ENCODE peak calls at places on chromosomes 16 and 17, in six cellular contexts. R is mesenchymal stem cell, L is IMR-90, I is H1, S is mesendoderm, K is trophoblast cell. G is an unnamed sample.
A peak's percentile ranks its signal among the peaks of the same experiment; 100 is the strongest.

GRCh38 chr17:45405250-45406086 is 27.2 kb downstream of the ARHGAP27 start:
- DNase-seq in R (peak; percentile 7), L (no peak), I (peak; percentile 99), S (peak; percentile 99), K (no peak), G (peak; percentile 91)

GRCh38 chr17:511833-512251 is 159.2 kb upstream of the RPH3AL start:
- DNase-seq in R (peak; percentile 44), L (peak; percentile 6), I (no peak), S (no peak), K (no peak), G (no peak)

GRCh38 chr17:75723201-75723930 is 2.1 kb downstream of the ITGB4 start:
- DNase-seq in R (no peak), L (no peak), I (no peak), S (no peak), K (peak; percentile 98), G (no peak)

GRCh38 chr17:10172241-10172741 is 26.1 kb downstream of the GAS7 start:
- DNase-seq in R (peak; percentile 80), L (peak; percentile 37), I (no peak), S (peak; percentile 39), K (peak; percentile 53), G (no peak)

GRCh38 chr17:62614142-62614541 is 13.3 kb upstream of the MRC2 start:
- DNase-seq in R (peak; percentile 69), L (peak; percentile 92), I (no peak), S (peak; percentile 74), K (no peak), G (no peak)

GRCh38 chr16:59192551-59193199 is 458.6 kb upstream of the GOT2 start:
- DNase-seq in R (peak; percentile 6), L (peak; percentile 11), I (peak; percentile 86), S (peak; percentile 65), K (no peak), G (peak; percentile 40)

GRCh38 chr17:1005361-1005946 is 8.5 kb downstream of the TIMM22 start:
- DNase-seq in R (no peak), L (peak; percentile 54), I (no peak), S (peak; percentile 26), K (no peak), G (no peak)

GRCh38 chr17:63486317-63487013 is 9.6 kb downstream of the ACE start:
- DNase-seq in R (no peak), L (no peak), I (no peak), S (no peak), K (no peak), G (no peak)

GRCh38 chr16:68992521-68992920 is 112.9 kb upstream of the HAS3 start:
- DNase-seq in R (peak; percentile 51), L (peak; percentile 86), I (no peak), S (no peak), K (no peak), G (no peak)

GRCh38 chr17:30031214-30031869 is 85.3 kb upstream of the NSRP1 start:
- DNase-seq in R (no peak), L (no peak), I (no peak), S (no peak), K (no peak), G (no peak)

GRCh38 chr16:60203525-60204124 is 1469.5 kb upstream of the GOT2 start:
- DNase-seq in R (no peak), L (peak; percentile 2), I (no peak), S (peak; percentile 54), K (no peak), G (no peak)

GRCh38 chr17:14745122-14745521 is 444.2 kb downstream of the HS3ST3B1 start:
- DNase-seq in R (peak; percentile 80), L (peak; percentile 46), I (no peak), S (no peak), K (peak; percentile 92), G (no peak)

GRCh38 chr17:28538296-28538895 is 14.0 kb downstream of the UNC119 start:
- DNase-seq in R (no peak), L (no peak), I (no peak), S (no peak), K (no peak), G (no peak)

GRCh38 chr17:3978421-3979275 is 14.4 kb upstream of the ATP2A3 start:
- DNase-seq in R (no peak), L (no peak), I (no peak), S (no peak), K (no peak), G (no peak)

GRCh38 chr17:28985950-28986713 is 19.7 kb downstream of the SEZ6 start:
- DNase-seq in R (no peak), L (no peak), I (peak; percentile 81), S (peak; percentile 43), K (no peak), G (peak; percentile 72)

GRCh38 chr17:8788998-8789397 is 10.2 kb downstream of the MFSD6L start:
- DNase-seq in R (no peak), L (no peak), I (no peak), S (no peak), K (no peak), G (no peak)
- H2BK120ac ChIP-seq in R (no peak overlapping the region), L (no peak overlapping the region), I (no peak overlapping the region), S (no peak overlapping the region), K (no peak overlapping the region), G (no peak overlapping the region)

GRCh38 chr17:42850964-42851363 is at the start of gene AOC3:
- DNase-seq in R (no peak), L (no peak), I (no peak), S (no peak), K (no peak), G (no peak)
- H3K4me3 ChIP-seq in R (no peak within 1 kb of the TSS), L (no peak within 1 kb of the TSS), I (no peak within 1 kb of the TSS), S (no peak within 1 kb of the TSS), K (no peak within 1 kb of the TSS), G (no peak within 1 kb of the TSS)

DNA sequence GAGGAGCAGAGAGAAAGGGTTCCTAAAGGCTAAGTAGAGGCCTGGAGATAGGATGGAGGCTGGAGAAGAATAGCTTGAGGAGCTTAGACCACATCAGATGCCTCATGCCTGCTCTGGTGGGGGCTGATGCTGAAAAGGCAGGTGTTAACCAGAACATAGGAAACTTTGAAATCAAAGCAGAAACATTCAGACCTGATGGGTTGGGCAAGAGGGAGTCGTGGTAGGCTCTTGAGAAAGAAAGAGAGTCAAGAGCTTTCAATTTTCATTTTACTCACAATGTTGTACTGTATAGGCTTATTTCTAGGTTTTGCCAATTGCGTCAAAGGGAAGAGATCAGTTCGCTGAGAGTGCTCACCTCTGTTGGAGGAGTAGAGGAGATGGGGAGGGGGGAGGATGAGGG is 406.6 kb upstream of the SALL1 start:
- DNase-seq in R (no peak), L (no peak), I (no peak), S (no peak), K (no peak), G (no peak)
- H2BK120ac ChIP-seq in R (no peak overlapping the region), L (peak overlapping the region; percentile 25), I (no peak overlapping the region), S (no peak overlapping the region), K (no peak overlapping the region), G (no peak overlapping the region)

GRCh38 chr17:48972749-48973097 is 4.3 kb upstream of the GIP start:
- DNase-seq in R (no peak), L (no peak), I (no peak), S (no peak), K (no peak), G (no peak)
- H3K4me3 ChIP-seq in R (no peak overlapping the region), L (no peak overlapping the region), I (no peak overlapping the region), S (no peak overlapping the region), K (no peak overlapping the region), G (no peak overlapping the region)

DNA sequence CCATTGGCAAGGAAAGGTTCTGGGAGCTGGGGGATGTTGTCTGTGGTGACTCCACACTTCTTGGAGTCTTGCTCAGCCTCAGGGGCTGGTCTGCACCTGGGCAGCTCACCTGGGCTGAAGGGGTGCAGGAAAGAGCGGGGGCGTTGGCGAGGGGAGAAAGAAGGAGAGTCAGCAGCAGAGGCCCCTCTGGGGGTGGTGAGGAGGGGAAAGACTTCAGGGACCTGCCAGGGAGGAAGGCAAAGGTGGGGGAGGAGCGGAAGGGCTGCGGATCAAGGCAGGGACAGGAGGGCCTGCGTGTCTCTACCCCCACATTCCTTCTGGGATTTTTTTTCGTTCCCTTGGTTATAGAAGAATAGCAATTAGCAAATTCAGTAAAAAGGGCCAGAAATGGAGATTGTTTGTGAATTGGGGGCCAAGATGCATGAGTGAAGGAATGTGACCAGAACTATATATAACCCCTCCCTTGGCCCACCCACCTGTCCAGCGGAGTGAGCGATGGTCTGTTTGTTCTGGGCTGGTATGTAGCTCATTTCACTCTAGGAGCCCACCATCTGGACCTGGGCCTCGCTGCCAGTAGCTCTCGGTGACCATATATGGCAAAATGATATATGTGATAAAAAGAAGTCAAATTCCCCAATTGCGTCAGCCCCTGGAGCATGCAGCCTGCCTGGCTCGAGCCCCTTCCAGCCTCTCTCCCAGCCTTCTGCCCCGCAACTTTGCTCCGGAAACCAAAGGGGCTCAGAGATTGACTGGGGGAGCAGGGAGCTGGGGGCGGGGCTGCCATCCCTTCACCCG is 47.5 kb downstream of the CCDC42 start:
- DNase-seq in R (peak; percentile 74), L (peak; percentile 94), I (peak; percentile 62), S (peak; percentile 94), K (peak; percentile 77), G (no peak)
- H2BK120ac ChIP-seq in R (peak overlapping the region; percentile 97), L (peak overlapping the region; percentile 96), I (peak overlapping the region; percentile 70), S (peak overlapping the region; percentile 83), K (peak overlapping the region; percentile 100), G (peak overlapping the region; percentile 56)

DNA sequence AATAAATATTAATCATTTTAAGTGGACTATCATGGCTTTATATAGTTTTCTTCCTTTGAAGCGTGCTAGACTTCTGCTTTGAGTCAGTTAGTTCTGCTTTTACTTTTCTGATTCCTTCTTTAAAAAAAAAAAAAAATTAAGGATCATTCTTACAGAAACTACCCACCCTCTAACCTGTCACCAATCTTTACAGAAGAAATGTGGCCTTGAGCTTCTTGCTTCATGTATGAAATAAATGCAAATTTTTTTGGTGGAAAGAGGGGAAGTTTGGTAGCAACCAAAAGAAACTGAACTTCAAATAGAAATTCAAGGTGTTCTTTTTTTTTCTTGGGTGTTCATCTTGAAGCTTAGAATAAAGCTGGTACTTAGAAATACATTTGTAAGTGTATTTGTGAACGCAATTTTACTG is 2.2 kb downstream of the EVI2A start:
- DNase-seq in R (no peak), L (no peak), I (no peak), S (no peak), K (no peak), G (no peak)
- H3K4me3 ChIP-seq in R (no peak overlapping the region), L (no peak overlapping the region), I (no peak overlapping the region), S (no peak overlapping the region), K (no peak overlapping the region), G (no peak overlapping the region)

GRCh38 chr16:87305505-87306391 is 11.4 kb downstream of the C16orf95 start:
- DNase-seq in R (peak; percentile 5), L (no peak), I (no peak), S (peak; percentile 62), K (no peak), G (no peak)
- H2BK120ac ChIP-seq in R (no peak overlapping the region), L (no peak overlapping the region), I (no peak overlapping the region), S (no peak overlapping the region), K (no peak overlapping the region), G (no peak overlapping the region)

G was measured in neuronal stem cell.